ENCODE peak calls at places on chromosomes 16 and 17, in nine cellular contexts. One of them, this sample, is unnamed.

GRCh38 chr17:28963212-28963611 is 11.9 kb upstream of the PHF12 start:
- DNase-seq in IMR-90: peak
- DNase-seq in prostate gland: no peak
- DNase-seq in heart left ventricle: peak
- DNase-seq in body of pancreas: no peak
- DNase-seq in uterus: no peak
- DNase-seq in spleen: peak
- DNase-seq in tibial nerve: no peak
- DNase-seq in right lobe of liver: no peak
- DNase-seq in this sample: no peak

GRCh38 chr17:74632597-74632996 is 9.1 kb upstream of the CD300E start:
- DNase-seq in IMR-90: no peak
- DNase-seq in prostate gland: no peak
- DNase-seq in heart left ventricle: no peak
- DNase-seq in body of pancreas: no peak
- DNase-seq in uterus: no peak
- DNase-seq in spleen: no peak
- DNase-seq in tibial nerve: no peak
- DNase-seq in right lobe of liver: no peak
- DNase-seq in this sample: no peak

GRCh38 chr17:76918811-76919210 is 50.6 kb downstream of the MGAT5B start:
- DNase-seq in IMR-90: no peak
- DNase-seq in prostate gland: no peak
- DNase-seq in heart left ventricle: no peak
- DNase-seq in body of pancreas: no peak
- DNase-seq in uterus: no peak
- DNase-seq in spleen: no peak
- DNase-seq in tibial nerve: no peak
- DNase-seq in right lobe of liver: no peak
- DNase-seq in this sample: no peak

GRCh38 chr17:49146620-49147306 is 14.2 kb downstream of the B4GALNT2 start:
- DNase-seq in IMR-90: peak
- DNase-seq in prostate gland: no peak
- DNase-seq in heart left ventricle: no peak
- DNase-seq in body of pancreas: no peak
- DNase-seq in uterus: no peak
- DNase-seq in spleen: no peak
- DNase-seq in tibial nerve: no peak
- DNase-seq in right lobe of liver: no peak
- DNase-seq in this sample: no peak

GRCh38 chr17:60127068-60128064 is 22.4 kb upstream of the CA4 start:
- DNase-seq in IMR-90: no peak
- DNase-seq in prostate gland: peak
- DNase-seq in heart left ventricle: no peak
- DNase-seq in body of pancreas: no peak
- DNase-seq in uterus: no peak
- DNase-seq in spleen: peak
- DNase-seq in tibial nerve: no peak
- DNase-seq in right lobe of liver: no peak
- DNase-seq in this sample: peak

GRCh38 chr16:28264656-28265055 is 27.7 kb upstream of the SBK1 start:
- DNase-seq in IMR-90: peak
- DNase-seq in prostate gland: no peak
- DNase-seq in heart left ventricle: peak
- DNase-seq in body of pancreas: peak
- DNase-seq in uterus: no peak
- DNase-seq in spleen: no peak
- DNase-seq in tibial nerve: no peak
- DNase-seq in right lobe of liver: no peak
- DNase-seq in this sample: no peak

GRCh38 chr17:3475155-3475808 is 515 bp upstream of the ASPA start:
- DNase-seq in IMR-90: no peak
- DNase-seq in prostate gland: no peak
- DNase-seq in heart left ventricle: no peak
- DNase-seq in body of pancreas: no peak
- DNase-seq in uterus: no peak
- DNase-seq in spleen: no peak
- DNase-seq in tibial nerve: no peak
- DNase-seq in right lobe of liver: peak
- DNase-seq in this sample: peak

GRCh38 chr16:47493358-47494337 is 32.5 kb downstream of the PHKB start:
- DNase-seq in IMR-90: no peak
- DNase-seq in prostate gland: no peak
- DNase-seq in heart left ventricle: no peak
- DNase-seq in body of pancreas: no peak
- DNase-seq in uterus: no peak
- DNase-seq in spleen: no peak
- DNase-seq in tibial nerve: no peak
- DNase-seq in right lobe of liver: no peak
- DNase-seq in this sample: no peak

GRCh38 chr17:49717371-49717841 is 9.6 kb upstream of the SLC35B1 start:
- DNase-seq in IMR-90: no peak
- DNase-seq in prostate gland: no peak
- DNase-seq in heart left ventricle: peak
- DNase-seq in body of pancreas: peak
- DNase-seq in uterus: no peak
- DNase-seq in spleen: no peak
- DNase-seq in tibial nerve: no peak
- DNase-seq in right lobe of liver: no peak
- DNase-seq in this sample: no peak

GRCh38 chr17:11331790-11332526 is 90.9 kb downstream of the SHISA6 start:
- DNase-seq in IMR-90: no peak
- DNase-seq in prostate gland: no peak
- DNase-seq in heart left ventricle: no peak
- DNase-seq in body of pancreas: peak
- DNase-seq in uterus: no peak
- DNase-seq in spleen: no peak
- DNase-seq in tibial nerve: no peak
- DNase-seq in right lobe of liver: no peak
- DNase-seq in this sample: no peak

GRCh38 chr17:82121660-82122629 is 23.9 kb upstream of the FASN start:
- DNase-seq in IMR-90: no peak
- DNase-seq in prostate gland: no peak
- DNase-seq in heart left ventricle: no peak
- DNase-seq in body of pancreas: no peak
- DNase-seq in uterus: no peak
- DNase-seq in spleen: no peak
- DNase-seq in tibial nerve: no peak
- DNase-seq in right lobe of liver: no peak
- DNase-seq in this sample: no peak

GRCh38 chr17:16023881-16024280 is 24.3 kb downstream of the TTC19 start:
- DNase-seq in IMR-90: no peak
- DNase-seq in prostate gland: no peak
- DNase-seq in heart left ventricle: no peak
- DNase-seq in body of pancreas: no peak
- DNase-seq in uterus: no peak
- DNase-seq in spleen: no peak
- DNase-seq in tibial nerve: no peak
- DNase-seq in right lobe of liver: no peak
- DNase-seq in this sample: no peak

GRCh38 chr17:36863676-36864075 is 73.6 kb upstream of the LHX1 start:
- DNase-seq in IMR-90: no peak
- DNase-seq in prostate gland: no peak
- DNase-seq in heart left ventricle: no peak
- DNase-seq in body of pancreas: no peak
- DNase-seq in uterus: no peak
- DNase-seq in spleen: no peak
- DNase-seq in tibial nerve: no peak
- DNase-seq in right lobe of liver: no peak
- DNase-seq in this sample: no peak

GRCh38 chr16:49604602-49605001 is 231.0 kb downstream of the C16orf78 start:
- DNase-seq in IMR-90: no peak
- DNase-seq in prostate gland: no peak
- DNase-seq in heart left ventricle: no peak
- DNase-seq in body of pancreas: no peak
- DNase-seq in uterus: no peak
- DNase-seq in spleen: peak
- DNase-seq in tibial nerve: no peak
- DNase-seq in right lobe of liver: peak
- DNase-seq in this sample: peak

GRCh38 chr16:79042141-79042540 is 558.4 kb downstream of the MAF start:
- DNase-seq in IMR-90: no peak
- DNase-seq in prostate gland: no peak
- DNase-seq in heart left ventricle: no peak
- DNase-seq in body of pancreas: no peak
- DNase-seq in uterus: no peak
- DNase-seq in spleen: no peak
- DNase-seq in tibial nerve: no peak
- DNase-seq in right lobe of liver: no peak
- DNase-seq in this sample: no peak

GRCh38 chr17:1232786-1233185 is 37.5 kb upstream of the BHLHA9 start:
- DNase-seq in IMR-90: peak
- DNase-seq in prostate gland: no peak
- DNase-seq in heart left ventricle: no peak
- DNase-seq in body of pancreas: no peak
- DNase-seq in uterus: no peak
- DNase-seq in spleen: no peak
- DNase-seq in tibial nerve: no peak
- DNase-seq in right lobe of liver: no peak
- DNase-seq in this sample: no peak

GRCh38 chr16:67949645-67950044 is 5.7 kb upstream of the LCAT start:
- DNase-seq in IMR-90: no peak
- DNase-seq in prostate gland: no peak
- DNase-seq in heart left ventricle: no peak
- DNase-seq in body of pancreas: no peak
- DNase-seq in uterus: no peak
- DNase-seq in spleen: peak
- DNase-seq in tibial nerve: no peak
- DNase-seq in right lobe of liver: no peak
- DNase-seq in this sample: no peak
- TF ChIP-seq POLR2A in IMR-90: no peak
- TF ChIP-seq POLR2A in prostate gland: no peak
- TF ChIP-seq POLR2A in heart left ventricle: no peak
- TF ChIP-seq POLR2A in body of pancreas: no peak
- TF ChIP-seq POLR2A in uterus: no peak
- TF ChIP-seq POLR2A in spleen: no peak
- TF ChIP-seq POLR2A in tibial nerve: no peak
- TF ChIP-seq POLR2A in right lobe of liver: no peak
- TF ChIP-seq POLR2A in this sample: no peak

DNA sequence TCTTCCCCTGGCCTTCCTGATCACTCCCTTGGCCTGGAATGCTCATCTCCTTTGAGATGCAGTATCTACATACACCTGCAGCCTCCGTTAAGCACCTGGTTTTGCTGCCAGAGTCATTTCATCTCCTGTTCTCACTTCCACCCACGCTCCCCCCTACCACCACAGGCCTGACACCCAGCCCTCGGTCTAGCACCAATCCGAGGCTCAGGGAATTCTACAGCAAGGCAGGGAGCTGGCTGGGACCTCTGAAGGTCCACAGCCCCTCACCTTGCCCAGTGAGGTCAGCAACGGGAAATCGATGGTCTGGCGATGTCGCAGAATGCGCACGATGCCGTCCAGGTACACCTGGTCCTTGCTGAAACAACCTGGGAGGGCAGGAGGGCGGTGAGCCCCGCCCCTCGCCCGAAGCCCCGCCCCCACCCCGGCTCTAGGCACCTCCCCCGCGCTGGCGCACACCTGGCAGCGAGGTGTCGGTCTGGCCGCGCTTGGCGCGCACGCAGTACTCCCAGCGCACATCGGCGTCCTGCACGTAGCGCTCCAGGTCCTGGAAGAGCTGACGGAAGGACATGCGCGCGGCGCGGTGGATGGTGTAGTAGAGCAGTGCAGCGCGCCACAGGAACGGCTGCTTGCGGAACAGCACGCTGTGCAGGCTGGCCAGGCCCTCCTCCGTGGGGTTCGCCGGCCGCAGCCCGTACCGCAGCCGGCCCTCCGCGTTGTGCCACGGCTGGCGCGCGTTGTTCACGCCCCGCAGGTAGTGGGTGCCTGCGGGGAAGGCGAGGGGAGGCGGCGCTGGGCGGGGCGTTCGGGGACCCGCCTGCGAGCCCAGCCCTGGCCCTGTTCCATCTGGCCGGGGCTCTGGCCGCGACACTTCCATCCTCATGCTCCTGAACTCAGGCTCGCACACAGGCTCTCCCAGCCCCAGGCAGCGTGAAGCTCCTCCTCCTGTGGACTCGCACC is 5.7 kb downstream of the MATCAP1 start:
- DNase-seq in IMR-90: peak
- DNase-seq in prostate gland: peak
- DNase-seq in heart left ventricle: peak
- DNase-seq in body of pancreas: peak
- DNase-seq in uterus: peak
- DNase-seq in spleen: peak
- DNase-seq in tibial nerve: no peak
- DNase-seq in right lobe of liver: peak
- DNase-seq in this sample: no peak
- H3K4me3 ChIP-seq in IMR-90: peak
- H3K4me3 ChIP-seq in prostate gland: peak
- H3K4me3 ChIP-seq in heart left ventricle: peak
- H3K4me3 ChIP-seq in body of pancreas: no peak
- H3K4me3 ChIP-seq in uterus: peak
- H3K4me3 ChIP-seq in spleen: peak
- H3K4me3 ChIP-seq in tibial nerve: peak
- H3K4me3 ChIP-seq in right lobe of liver: peak
- H3K4me3 ChIP-seq in this sample: no peak

GRCh38 chr17:41913798-41914197 is 5.0 kb downstream of the ACLY start:
- DNase-seq in IMR-90: no peak
- DNase-seq in prostate gland: peak
- DNase-seq in heart left ventricle: no peak
- DNase-seq in body of pancreas: no peak
- DNase-seq in uterus: no peak
- DNase-seq in spleen: no peak
- DNase-seq in tibial nerve: no peak
- DNase-seq in right lobe of liver: no peak
- DNase-seq in this sample: no peak

GRCh38 chr17:41907633-41908539 is 10.9 kb downstream of the ACLY start:
- DNase-seq in IMR-90: peak
- DNase-seq in prostate gland: no peak
- DNase-seq in heart left ventricle: no peak
- DNase-seq in body of pancreas: peak
- DNase-seq in uterus: no peak
- DNase-seq in spleen: no peak
- DNase-seq in tibial nerve: no peak
- DNase-seq in right lobe of liver: no peak
- DNase-seq in this sample: no peak

GRCh38 chr17:41912925-41913324 is 5.8 kb downstream of the ACLY start:
- DNase-seq in IMR-90: no peak
- DNase-seq in prostate gland: no peak
- DNase-seq in heart left ventricle: no peak
- DNase-seq in body of pancreas: no peak
- DNase-seq in uterus: no peak
- DNase-seq in spleen: no peak
- DNase-seq in tibial nerve: no peak
- DNase-seq in right lobe of liver: no peak
- DNase-seq in this sample: no peak

GRCh38 chr17:41909088-41909487 is 9.7 kb downstream of the ACLY start:
- DNase-seq in IMR-90: no peak
- DNase-seq in prostate gland: no peak
- DNase-seq in heart left ventricle: no peak
- DNase-seq in body of pancreas: no peak
- DNase-seq in uterus: no peak
- DNase-seq in spleen: no peak
- DNase-seq in tibial nerve: no peak
- DNase-seq in right lobe of liver: no peak
- DNase-seq in this sample: no peak

GRCh38 chr17:41910701-41911391 is 7.9 kb downstream of the ACLY start:
- DNase-seq in IMR-90: peak
- DNase-seq in prostate gland: no peak
- DNase-seq in heart left ventricle: no peak
- DNase-seq in body of pancreas: peak
- DNase-seq in uterus: no peak
- DNase-seq in spleen: no peak
- DNase-seq in tibial nerve: no peak
- DNase-seq in right lobe of liver: no peak
- DNase-seq in this sample: no peak
- TF ChIP-seq CTCF in IMR-90: peak
- TF ChIP-seq CTCF in prostate gland: no peak
- TF ChIP-seq CTCF in heart left ventricle: no peak
- TF ChIP-seq CTCF in body of pancreas: no peak
- TF ChIP-seq CTCF in uterus: no peak
- TF ChIP-seq CTCF in spleen: no peak
- TF ChIP-seq CTCF in tibial nerve: no peak
- TF ChIP-seq CTCF in right lobe of liver: no peak
- TF ChIP-seq CTCF in this sample: no peak

GRCh38 chr16:19086322-19087199 is 19.1 kb downstream of the COQ7 start:
- DNase-seq in IMR-90: peak
- DNase-seq in prostate gland: peak
- DNase-seq in heart left ventricle: peak
- DNase-seq in body of pancreas: peak
- DNase-seq in uterus: peak
- DNase-seq in spleen: peak
- DNase-seq in tibial nerve: peak
- DNase-seq in right lobe of liver: peak
- DNase-seq in this sample: peak
- TF ChIP-seq POLR2A in IMR-90: peak
- TF ChIP-seq POLR2A in prostate gland: no peak
- TF ChIP-seq POLR2A in heart left ventricle: no peak
- TF ChIP-seq POLR2A in body of pancreas: no peak
- TF ChIP-seq POLR2A in uterus: no peak
- TF ChIP-seq POLR2A in spleen: no peak
- TF ChIP-seq POLR2A in tibial nerve: no peak
- TF ChIP-seq POLR2A in right lobe of liver: no peak
- TF ChIP-seq POLR2A in this sample: no peak

This sample was measured in lower leg skin.